ENCODE peak calls at places on chromosomes 7 and 10, in four cellular contexts. L is left ventricle myocardium inferior, J is heart left ventricle, C is Daoy. S is an unnamed sample.

GRCh38 chr7:149854611-149855367 is 16.6 kb downstream of the ZNF862 start:
- DNase-seq in J (peak; percentile 73), L (peak; percentile 74), C (peak; percentile 90), S (no peak)

GRCh38 chr7:111736475-111736874 is 174.2 kb upstream of the IMMP2L start:
- DNase-seq in L (no peak), J (no peak), C (no peak), S (no peak)

GRCh38 chr10:48940372-48940771 is 732 bp upstream of the LRRC18 start:
- DNase-seq in L (no peak), J (no peak), C (no peak), S (no peak)

GRCh38 chr7:34762769-34763168 is 104.8 kb downstream of the NPSR1 start:
- DNase-seq in J (no peak), C (no peak), L (no peak), S (no peak)

GRCh38 chr10:63204667-63205391 is 71.7 kb downstream of the NRBF2 start:
- DNase-seq in L (no peak), C (no peak), J (no peak), S (no peak)

GRCh38 chr10:12221323-12222298 is 25.6 kb downstream of the CDC123 start:
- DNase-seq in J (no peak), L (no peak), C (peak; percentile 36), S (no peak)

GRCh38 chr10:20115929-20116328 is 299.7 kb downstream of the PLXDC2 start:
- DNase-seq in C (no peak), J (no peak), L (no peak), S (no peak)

GRCh38 chr10:63431962-63432797 is 33.6 kb downstream of the JMJD1C start:
- DNase-seq in L (no peak), J (no peak), C (peak; percentile 19), S (no peak)

GRCh38 chr7:123494193-123494796 is 40.1 kb downstream of the IQUB start:
- DNase-seq in L (no peak), J (no peak), C (peak; percentile 50), S (no peak)

GRCh38 chr10:110568055-110568735 is 700 bp downstream of the SMC3 start:
- DNase-seq in C (peak; percentile 21), J (peak; percentile 54), L (peak; percentile 18), S (peak; percentile 5)

GRCh38 chr10:56351909-56352630 is 9.0 kb downstream of the ZWINT start:
- DNase-seq in L (no peak), J (no peak), C (no peak), S (no peak)

GRCh38 chr10:17113889-17114288 is 15.7 kb downstream of the CUBN start:
- DNase-seq in C (no peak), L (peak; percentile 19), J (peak; percentile 11), S (peak; percentile 47)

GRCh38 chr7:22821702-22822485 is 755 bp downstream of the TOMM7 start:
- DNase-seq in J (no peak), L (no peak), C (peak; percentile 49), S (peak; percentile 37)

GRCh38 chr10:74947781-74948401 is 121.5 kb downstream of the KAT6B start:
- DNase-seq in J (no peak), C (no peak), L (no peak), S (no peak)

GRCh38 chr10:10911471-10911921 is 106.2 kb upstream of the CELF2 start:
- DNase-seq in J (peak; percentile 51), L (peak; percentile 60), C (peak; percentile 67), S (peak; percentile 72)

GRCh38 chr10:110403593-110403992 is 94.1 kb upstream of the DUSP5 start:
- DNase-seq in C (no peak), J (no peak), L (no peak), S (no peak)

GRCh38 chr10:121975295-121976086 is 474 bp upstream of the NSMCE4A start:
- DNase-seq in J (no peak), C (no peak), L (no peak), S (no peak)

GRCh38 chr10:598415-599170 is 90.9 kb downstream of the DIP2C start:
- DNase-seq in C (peak; percentile 86), L (no peak), J (no peak), S (no peak)

GRCh38 chr10:123807444-123808035 is 84.1 kb downstream of the CPXM2 start:
- DNase-seq in C (no peak), J (no peak), L (no peak), S (no peak)

GRCh38 chr10:80324086-80324485 is 32.5 kb downstream of the DYDC1 start:
- DNase-seq in J (no peak), C (peak; percentile 60), L (no peak), S (no peak)

GRCh38 chr7:21028186-21028989 is 241.7 kb upstream of the SP8 start:
- DNase-seq in C (peak; percentile 86), J (no peak), L (no peak), S (no peak)

GRCh38 chr10:31129261-31129660 is 97.6 kb upstream of the ZNF438 start:
- DNase-seq in C (peak; percentile 62), L (no peak), J (peak; percentile 64), S (no peak)

GRCh38 chr7:89621925-89622641 is 532.2 kb upstream of the STEAP1 start:
- DNase-seq in C (no peak), L (no peak), J (no peak), S (no peak)

GRCh38 chr10:110426294-110427153 is 71.2 kb upstream of the DUSP5 start:
- DNase-seq in C (no peak), L (no peak), J (peak; percentile 30), S (no peak)

GRCh38 chr7:44279286-44279685 is 46.1 kb downstream of the CAMK2B start:
- DNase-seq in C (no peak), J (peak; percentile 5), L (peak; percentile 2), S (peak; percentile 6)

GRCh38 chr7:37694208-37695080 is 10.9 kb downstream of the GPR141 start:
- DNase-seq in J (no peak), C (no peak), L (peak; percentile 26), S (no peak)